ENCODE peak calls at places on chromosome 16, in four cellular contexts. One of them, this sample, is unnamed.

GRCh38 chr16:79146-80054 is 1.4 kb downstream of the MPG start:
- DNase-seq in OCI-LY7: no peak
- DNase-seq in body of pancreas: no peak
- DNase-seq in AG09309: no peak
- DNase-seq in this sample: no peak

GRCh38 chr16:28537964-28538732 is 626 bp downstream of the NUPR1 start:
- DNase-seq in OCI-LY7: no peak
- DNase-seq in body of pancreas: peak
- DNase-seq in AG09309: no peak
- DNase-seq in this sample: no peak

GRCh38 chr16:71927383-71927782 is 32.1 kb downstream of the IST1 start:
- DNase-seq in AG09309: peak
- DNase-seq in body of pancreas: peak
- DNase-seq in OCI-LY7: no peak
- DNase-seq in this sample: peak

GRCh38 chr16:4529085-4530060 is 9.2 kb downstream of the CDIP1 start:
- DNase-seq in body of pancreas: peak
- DNase-seq in OCI-LY7: peak
- DNase-seq in AG09309: no peak
- DNase-seq in this sample: no peak

GRCh38 chr16:75019007-75019406 is 20.2 kb downstream of the ZNRF1 start:
- DNase-seq in OCI-LY7: no peak
- DNase-seq in AG09309: no peak
- DNase-seq in body of pancreas: no peak
- DNase-seq in this sample: no peak

GRCh38 chr16:85553436-85554113 is 59.5 kb upstream of the GSE1 start:
- DNase-seq in body of pancreas: peak
- DNase-seq in OCI-LY7: peak
- DNase-seq in AG09309: no peak
- DNase-seq in this sample: no peak

GRCh38 chr16:81261049-81261648 is 22.7 kb downstream of the BCO1 start:
- DNase-seq in body of pancreas: no peak
- DNase-seq in AG09309: no peak
- DNase-seq in OCI-LY7: peak
- DNase-seq in this sample: no peak

GRCh38 chr16:85510203-85510602 is 102.9 kb upstream of the GSE1 start:
- DNase-seq in AG09309: no peak
- DNase-seq in OCI-LY7: no peak
- DNase-seq in body of pancreas: no peak
- DNase-seq in this sample: no peak

GRCh38 chr16:85278851-85279250 is 166.6 kb upstream of the CIBAR2 start:
- DNase-seq in body of pancreas: no peak
- DNase-seq in AG09309: no peak
- DNase-seq in OCI-LY7: no peak
- DNase-seq in this sample: no peak

GRCh38 chr16:65429504-65430149 is 307.8 kb upstream of the CDH11 start:
- DNase-seq in OCI-LY7: no peak
- DNase-seq in body of pancreas: no peak
- DNase-seq in AG09309: no peak
- DNase-seq in this sample: no peak

GRCh38 chr16:82094942-82095540 is 60.0 kb downstream of the HSD17B2 start:
- DNase-seq in body of pancreas: no peak
- DNase-seq in OCI-LY7: no peak
- DNase-seq in AG09309: no peak
- DNase-seq in this sample: no peak

GRCh38 chr16:5188318-5189025 is 90.9 kb upstream of the EEF2KMT start:
- DNase-seq in OCI-LY7: no peak
- DNase-seq in AG09309: no peak
- DNase-seq in body of pancreas: no peak
- DNase-seq in this sample: no peak

GRCh38 chr16:88649924-88650748 is 717 bp downstream of the CYBA start:
- DNase-seq in body of pancreas: peak
- DNase-seq in OCI-LY7: peak
- DNase-seq in AG09309: no peak
- DNase-seq in this sample: no peak

GRCh38 chr16:88527186-88527936 is 42.8 kb upstream of the ZC3H18 start:
- DNase-seq in AG09309: no peak
- DNase-seq in body of pancreas: peak
- DNase-seq in OCI-LY7: peak
- DNase-seq in this sample: no peak

GRCh38 chr16:750454-750853 is 9.7 kb upstream of the CIAO3 start:
- DNase-seq in OCI-LY7: no peak
- DNase-seq in AG09309: no peak
- DNase-seq in body of pancreas: no peak
- DNase-seq in this sample: no peak

GRCh38 chr16:719815-720506 is 985 bp upstream of the ANTKMT start:
- DNase-seq in AG09309: no peak
- DNase-seq in body of pancreas: no peak
- DNase-seq in OCI-LY7: peak
- DNase-seq in this sample: no peak

GRCh38 chr16:89422527-89422904 is 67.8 kb downstream of the ANKRD11 start:
- DNase-seq in body of pancreas: no peak
- DNase-seq in AG09309: no peak
- DNase-seq in OCI-LY7: no peak
- DNase-seq in this sample: no peak

GRCh38 chr16:3147757-3148104 is 12.9 kb downstream of the ZNF213 start:
- DNase-seq in OCI-LY7: no peak
- DNase-seq in AG09309: no peak
- DNase-seq in body of pancreas: no peak
- DNase-seq in this sample: no peak

GRCh38 chr16:88878967-88879787 is 12.7 kb upstream of the PABPN1L start:
- DNase-seq in OCI-LY7: no peak
- DNase-seq in body of pancreas: no peak
- DNase-seq in AG09309: no peak
- DNase-seq in this sample: no peak

GRCh38 chr16:2156025-2156848 is 655 bp downstream of the TRAF7 start:
- DNase-seq in OCI-LY7: peak
- DNase-seq in body of pancreas: no peak
- DNase-seq in AG09309: peak
- DNase-seq in this sample: no peak

GRCh38 chr16:26838931-26839330 is 227.8 kb upstream of the C16orf82 start:
- DNase-seq in OCI-LY7: no peak
- DNase-seq in AG09309: no peak
- DNase-seq in body of pancreas: no peak
- DNase-seq in this sample: no peak

GRCh38 chr16:69924777-69925191 is 26.4 kb upstream of the CLEC18A start:
- DNase-seq in body of pancreas: peak
- DNase-seq in AG09309: peak
- DNase-seq in OCI-LY7: no peak
- DNase-seq in this sample: no peak

GRCh38 chr16:62700456-62701280 is 664.4 kb upstream of the CDH8 start:
- DNase-seq in OCI-LY7: no peak
- DNase-seq in AG09309: no peak
- DNase-seq in body of pancreas: no peak
- DNase-seq in this sample: no peak

GRCh38 chr16:35724551-35724950 is 2265.1 kb downstream of the TP53TG3F start:
- DNase-seq in AG09309: no peak
- DNase-seq in OCI-LY7: no peak
- DNase-seq in body of pancreas: no peak
- DNase-seq in this sample: no peak

GRCh38 chr16:66382966-66383299 is 16.4 kb downstream of the CDH5 start:
- DNase-seq in AG09309: peak
- DNase-seq in OCI-LY7: no peak
- DNase-seq in body of pancreas: no peak
- DNase-seq in this sample: peak

GRCh38 chr16:78973041-78973440 is 627.5 kb downstream of the MAF start:
- DNase-seq in OCI-LY7: no peak
- DNase-seq in AG09309: no peak
- DNase-seq in body of pancreas: no peak
- DNase-seq in this sample: no peak

GRCh38 chr16:46573008-46573833 is 48.0 kb downstream of the SHCBP1 start:
- DNase-seq in body of pancreas: no peak
- DNase-seq in AG09309: no peak
- DNase-seq in OCI-LY7: no peak
- DNase-seq in this sample: peak

GRCh38 chr16:1903845-1904820 is 14.1 kb downstream of the HS3ST6 start:
- DNase-seq in OCI-LY7: no peak
- DNase-seq in body of pancreas: no peak
- DNase-seq in AG09309: no peak
- DNase-seq in this sample: no peak

GRCh38 chr16:90026135-90026534 is 6.9 kb upstream of the DBNDD1 start:
- DNase-seq in AG09309: no peak
- DNase-seq in OCI-LY7: no peak
- DNase-seq in body of pancreas: no peak
- DNase-seq in this sample: no peak

GRCh38 chr16:82963653-82964052 is 336.9 kb downstream of the CDH13 start:
- DNase-seq in OCI-LY7: no peak
- DNase-seq in AG09309: no peak
- DNase-seq in body of pancreas: no peak
- DNase-seq in this sample: no peak

GRCh38 chr16:30637952-30638351 is 12.8 kb upstream of the PRR14 start:
- DNase-seq in AG09309: no peak
- DNase-seq in body of pancreas: no peak
- DNase-seq in OCI-LY7: peak
- DNase-seq in this sample: peak
- TF ChIP-seq CTCF in AG09309: peak
- TF ChIP-seq CTCF in body of pancreas: peak
- TF ChIP-seq CTCF in OCI-LY7: peak
- TF ChIP-seq CTCF in this sample: peak

GRCh38 chr16:25553711-25554436 is 137.9 kb upstream of the HS3ST4 start:
- DNase-seq in AG09309: no peak
- DNase-seq in OCI-LY7: no peak
- DNase-seq in body of pancreas: no peak
- DNase-seq in this sample: peak
- TF ChIP-seq CTCF in AG09309: no peak
- TF ChIP-seq CTCF in OCI-LY7: no peak
- TF ChIP-seq CTCF in body of pancreas: no peak
- TF ChIP-seq CTCF in this sample: no peak

GRCh38 chr16:8972843-8973586 is 9.3 kb upstream of the USP7 start:
- DNase-seq in body of pancreas: no peak
- DNase-seq in OCI-LY7: no peak
- DNase-seq in AG09309: no peak
- DNase-seq in this sample: no peak
- TF ChIP-seq CTCF in body of pancreas: no peak
- TF ChIP-seq CTCF in OCI-LY7: no peak
- TF ChIP-seq CTCF in AG09309: no peak
- TF ChIP-seq CTCF in this sample: no peak

GRCh38 chr16:19691161-19691850 is 26.7 kb downstream of the KNOP1 start:
- DNase-seq in OCI-LY7: no peak
- DNase-seq in AG09309: no peak
- DNase-seq in body of pancreas: no peak
- DNase-seq in this sample: no peak

GRCh38 chr16:19688396-19689024 is 29.5 kb downstream of the KNOP1 start:
- DNase-seq in body of pancreas: no peak
- DNase-seq in OCI-LY7: no peak
- DNase-seq in AG09309: no peak
- DNase-seq in this sample: no peak

GRCh38 chr16:19687279-19687678 is 30.7 kb downstream of the KNOP1 start:
- DNase-seq in OCI-LY7: no peak
- DNase-seq in body of pancreas: no peak
- DNase-seq in AG09309: no peak
- DNase-seq in this sample: no peak

GRCh38 chr16:19689342-19689741 is 28.7 kb downstream of the KNOP1 start:
- DNase-seq in OCI-LY7: no peak
- DNase-seq in body of pancreas: no peak
- DNase-seq in AG09309: no peak
- DNase-seq in this sample: no peak

DNA sequence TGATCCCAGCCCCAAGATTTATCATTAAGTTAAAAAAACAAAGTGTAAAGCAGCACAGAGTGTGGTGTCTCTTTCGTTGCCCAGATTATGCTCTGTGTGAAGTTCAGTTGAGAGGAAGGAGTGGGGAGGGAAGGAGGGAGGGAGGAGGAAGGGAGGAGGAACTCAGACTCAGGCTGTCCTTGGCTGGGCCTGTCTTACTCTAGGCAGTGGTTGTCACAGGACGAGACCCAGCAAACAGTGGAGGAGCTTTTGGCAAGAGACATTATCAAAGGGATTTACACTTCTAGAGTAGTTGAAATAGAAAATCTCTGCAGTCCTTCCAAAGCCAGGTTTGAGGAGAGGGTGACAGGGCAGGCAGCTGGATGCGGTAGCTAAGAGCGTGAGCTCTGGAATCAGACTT is 27.8 kb downstream of the KNOP1 start:
- DNase-seq in body of pancreas: no peak
- DNase-seq in OCI-LY7: no peak
- DNase-seq in AG09309: no peak
- DNase-seq in this sample: no peak
- TF ChIP-seq CTCF in body of pancreas: no peak
- TF ChIP-seq CTCF in OCI-LY7: no peak
- TF ChIP-seq CTCF in AG09309: no peak
- TF ChIP-seq CTCF in this sample: no peak

GRCh38 chr16:54432481-54433229 is 146.1 kb upstream of the IRX3 start:
- DNase-seq in AG09309: no peak
- DNase-seq in OCI-LY7: no peak
- DNase-seq in body of pancreas: peak
- DNase-seq in this sample: no peak
- TF ChIP-seq CTCF in AG09309: no peak
- TF ChIP-seq CTCF in OCI-LY7: no peak
- TF ChIP-seq CTCF in body of pancreas: peak
- TF ChIP-seq CTCF in this sample: no peak

GRCh38 chr16:14564881-14565687 is 65.0 kb downstream of the PARN start:
- DNase-seq in AG09309: peak
- DNase-seq in body of pancreas: no peak
- DNase-seq in OCI-LY7: no peak
- DNase-seq in this sample: no peak

GRCh38 chr16:14560523-14560922 is 69.5 kb downstream of the PARN start:
- DNase-seq in AG09309: no peak
- DNase-seq in OCI-LY7: no peak
- DNase-seq in body of pancreas: no peak
- DNase-seq in this sample: no peak

GRCh38 chr16:14565688-14566025 is 64.4 kb downstream of the PARN start:
- DNase-seq in OCI-LY7: no peak
- DNase-seq in AG09309: no peak
- DNase-seq in body of pancreas: no peak
- DNase-seq in this sample: no peak

GRCh38 chr16:14564323-14564722 is 65.7 kb downstream of the PARN start:
- DNase-seq in AG09309: no peak
- DNase-seq in body of pancreas: peak
- DNase-seq in OCI-LY7: no peak
- DNase-seq in this sample: no peak

GRCh38 chr16:14562691-14563491 is 67.2 kb downstream of the PARN start:
- DNase-seq in OCI-LY7: no peak
- DNase-seq in AG09309: peak
- DNase-seq in body of pancreas: peak
- DNase-seq in this sample: no peak
- TF ChIP-seq CTCF in OCI-LY7: no peak
- TF ChIP-seq CTCF in AG09309: peak
- TF ChIP-seq CTCF in body of pancreas: peak
- TF ChIP-seq CTCF in this sample: no peak

GRCh38 chr16:73572135-73572534 is 524.2 kb upstream of the ZFHX3 start:
- DNase-seq in AG09309: no peak
- DNase-seq in OCI-LY7: no peak
- DNase-seq in body of pancreas: peak
- DNase-seq in this sample: no peak
- TF ChIP-seq CTCF in AG09309: no peak
- TF ChIP-seq CTCF in OCI-LY7: no peak
- TF ChIP-seq CTCF in body of pancreas: no peak
- TF ChIP-seq CTCF in this sample: no peak